ENCODE peak calls at places on chromosomes 6 and 20, in nine cellular contexts. B, A, Z, N, X, C, J, S and L are unnamed samples.

GRCh38 chr6:138864343-138864890 is 68.5 kb downstream of the ECT2L start:
- DNase-seq in X (no peak), A (no peak), N (no peak), B (no peak), S (no peak), C (no peak), Z (no peak), J (no peak), L (no peak)

GRCh38 chr6:143059616-143060353 is 904 bp upstream of the AIG1 start:
- DNase-seq in N (no peak), S (peak; percentile 22), J (peak; percentile 37), A (no peak), Z (peak; percentile 23), B (no peak), C (no peak), X (no peak), L (no peak)

GRCh38 chr20:57717797-57718196 is 8.0 kb upstream of the PMEPA1 start:
- DNase-seq in X (no peak), A (no peak), S (no peak), Z (no peak), J (no peak), N (no peak), B (no peak), C (no peak), L (no peak)

GRCh38 chr6:20044883-20045282 is 167.4 kb downstream of the MBOAT1 start:
- DNase-seq in C (no peak), J (no peak), N (no peak), Z (peak; percentile 43), X (no peak), A (no peak), S (no peak), B (no peak), L (no peak)

GRCh38 chr6:10968776-10969175 is 75.3 kb downstream of the ELOVL2 start:
- DNase-seq in A (no peak), B (no peak), Z (no peak), X (no peak), S (no peak), J (no peak), C (no peak), N (no peak), L (no peak)

GRCh38 chr6:19805146-19805515 is 32.0 kb upstream of the ID4 start:
- DNase-seq in J (no peak), A (no peak), B (no peak), N (no peak), S (no peak), C (no peak), Z (no peak), X (no peak), L (no peak)

GRCh38 chr6:140077712-140078551 is 703.5 kb upstream of the CITED2 start:
- DNase-seq in N (no peak), A (no peak), B (no peak), S (no peak), Z (no peak), C (no peak), X (no peak), J (no peak), L (no peak)

GRCh38 chr20:25233016-25233772 is 14.7 kb upstream of the PYGB start:
- DNase-seq in C (peak; percentile 76), N (peak; percentile 88), B (peak; percentile 77), X (no peak), J (no peak), S (peak; percentile 88), A (peak; percentile 81), Z (peak; percentile 72), L (peak; percentile 86)

GRCh38 chr6:154602708-154603107 is 92.2 kb upstream of the CNKSR3 start:
- DNase-seq in B (no peak), C (no peak), J (no peak), Z (no peak), N (no peak), X (no peak), S (no peak), A (no peak), L (no peak)

GRCh38 chr6:14841901-14842421 is 403.9 kb upstream of the JARID2 start:
- DNase-seq in Z (no peak), J (no peak), S (no peak), B (no peak), X (no peak), A (peak; percentile 70), C (no peak), N (no peak), L (peak; percentile 74)

GRCh38 chr6:123564363-123564762 is 72.4 kb downstream of the TRDN start:
- DNase-seq in J (no peak), Z (no peak), N (no peak), C (no peak), B (no peak), X (no peak), A (no peak), S (no peak), L (no peak)

GRCh38 chr20:1885940-1886693 is 9.1 kb upstream of the SIRPA start:
- DNase-seq in A (no peak), J (no peak), C (no peak), N (no peak), X (peak; percentile 41), B (peak; percentile 16), Z (no peak), S (no peak), L (no peak)

GRCh38 chr6:88558981-88559380 is 392.8 kb upstream of the CNR1 start:
- DNase-seq in S (no peak), C (no peak), N (no peak), A (no peak), Z (no peak), J (no peak), X (no peak), B (no peak), L (no peak)

DNA sequence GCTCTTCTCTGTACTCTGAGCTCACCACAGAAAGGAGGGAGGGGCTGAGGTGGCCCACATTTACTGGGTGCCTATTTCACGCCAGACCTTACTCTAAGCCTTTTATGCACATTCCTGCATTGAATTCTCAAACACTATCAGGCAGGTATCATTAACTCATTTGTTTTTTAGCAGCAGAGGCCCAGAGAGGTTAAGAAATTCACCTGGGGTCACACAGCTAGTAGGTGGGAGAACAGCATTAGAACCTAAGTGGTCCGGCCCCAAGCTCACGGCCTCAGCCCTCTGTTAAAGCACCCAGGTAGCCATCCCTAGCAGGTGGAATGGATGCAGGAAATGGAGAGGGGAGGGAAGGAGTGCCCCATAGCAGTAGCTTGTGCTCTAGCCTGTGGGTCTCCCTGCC is 84.5 kb downstream of the GRM4 start:
- DNase-seq in Z (no peak), N (no peak), C (no peak), A (no peak), J (no peak), B (no peak), S (no peak), X (no peak), L (no peak)
- H3K27me3 ChIP-seq in Z (no peaks in the 10 kb centered on the region), N (no peaks in the 10 kb centered on the region), C (no peaks in the 10 kb centered on the region), A (peaks cover 28% of the 10 kb centered on the region), J (no peaks in the 10 kb centered on the region), B (peaks cover 4% of the 10 kb centered on the region), S (peaks cover 38% of the 10 kb centered on the region), X (no peaks in the 10 kb centered on the region), L (peaks cover 9% of the 10 kb centered on the region)

GRCh38 chr20:4952229-4952628 is 49.1 kb downstream of the SLC23A2 start:
- DNase-seq in C (no peak), S (no peak), J (no peak), N (no peak), B (no peak), X (no peak), A (no peak), Z (no peak), L (no peak)
- H3K4me1 ChIP-seq in C (no peaks in the 10 kb centered on the region), S (peaks cover 8% of the 10 kb centered on the region), J (no peaks in the 10 kb centered on the region), N (peaks cover 4% of the 10 kb centered on the region), B (peaks cover 10% of the 10 kb centered on the region), X (peaks cover 8% of the 10 kb centered on the region), A (peaks cover 17% of the 10 kb centered on the region), Z (peaks cover 30% of the 10 kb centered on the region), L (no peaks in the 10 kb centered on the region)

GRCh38 chr6:146111864-146112263 is 83.0 kb downstream of the GRM1 start:
- DNase-seq in S (no peak), N (no peak), Z (no peak), X (no peak), B (no peak), C (no peak), J (no peak), A (no peak), L (no peak)
- H3K27ac ChIP-seq in S (no peak overlapping the region), N (no peak overlapping the region), Z (no peak overlapping the region), X (no peak overlapping the region), B (no peak overlapping the region), C (no peak overlapping the region), J (no peak overlapping the region), A (no peak overlapping the region), L (no peak overlapping the region)

DNA sequence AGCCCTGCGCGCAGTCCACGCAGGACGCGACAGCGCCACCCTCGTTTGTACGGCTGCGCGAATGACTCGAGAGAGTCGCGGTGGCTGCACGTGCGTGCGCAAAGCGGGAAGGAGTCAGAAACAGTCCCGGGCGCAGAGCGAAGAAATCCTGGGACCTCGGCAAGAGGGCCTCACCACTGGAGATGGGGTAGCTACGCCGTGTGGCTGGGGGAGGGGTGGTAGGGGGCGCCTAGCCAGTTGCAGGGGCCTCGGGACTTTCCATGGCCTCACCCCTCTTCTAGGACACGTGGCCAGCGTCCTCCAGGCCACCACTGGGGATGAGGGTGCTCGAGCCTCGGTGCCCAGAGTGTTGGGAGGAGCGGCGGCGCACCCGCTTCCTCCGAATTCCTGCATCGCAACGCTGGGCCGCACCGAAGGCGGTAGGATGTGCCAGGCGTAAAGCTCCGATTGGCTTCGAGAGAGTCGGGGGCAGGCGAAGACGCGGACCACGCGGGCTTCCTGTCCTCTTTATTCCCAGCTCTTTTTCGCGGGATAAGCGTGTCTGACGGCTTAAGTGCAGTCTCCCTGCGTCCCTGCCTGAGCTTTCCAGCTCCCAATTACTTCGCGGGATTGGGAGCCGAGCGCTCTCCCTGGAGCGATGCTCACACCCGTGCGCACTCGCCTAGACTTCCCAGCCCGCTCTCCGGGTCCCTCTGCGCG is 38.7 kb downstream of the NCR2 start:
- DNase-seq in S (no peak), A (no peak), N (peak; percentile 56), X (no peak), B (no peak), J (peak; percentile 78), C (no peak), Z (no peak), L (no peak)
- H3K27me3 ChIP-seq in S (peaks cover 94% of the 10 kb centered on the region), A (peaks cover 96% of the 10 kb centered on the region), N (peaks cover under 1% of the 10 kb centered on the region), X (peaks cover 74% of the 10 kb centered on the region), B (peaks cover 29% of the 10 kb centered on the region), J (peaks cover 93% of the 10 kb centered on the region), C (peaks cover 4% of the 10 kb centered on the region), Z (peaks cover 26% of the 10 kb centered on the region), L (peaks cover 77% of the 10 kb centered on the region)

GRCh38 chr6:167856474-167856873 is 29.8 kb downstream of the AFDN start:
- DNase-seq in S (no peak), A (no peak), X (no peak), N (no peak), C (no peak), B (no peak), Z (no peak), J (no peak), L (no peak)

GRCh38 chr6:167858842-167859520 is 32.3 kb downstream of the AFDN start:
- DNase-seq in X (no peak), C (no peak), S (no peak), B (no peak), N (no peak), Z (no peak), A (no peak), J (no peak), L (no peak)

GRCh38 chr6:167858086-167858591 is 31.4 kb downstream of the AFDN start:
- DNase-seq in S (no peak), C (no peak), B (no peak), A (no peak), Z (no peak), X (no peak), N (no peak), J (no peak), L (no peak)

GRCh38 chr6:167856999-167857660 is 30.4 kb downstream of the AFDN start:
- DNase-seq in N (no peak), B (no peak), X (no peak), A (no peak), Z (no peak), J (no peak), C (no peak), S (no peak), L (no peak)

GRCh38 chr6:167855825-167856425 is 29.2 kb downstream of the AFDN start:
- DNase-seq in J (no peak), N (no peak), Z (no peak), C (no peak), S (no peak), X (no peak), A (no peak), B (no peak), L (no peak)
- H3K4me1 ChIP-seq in J (peaks cover 7% of the 10 kb centered on the region), N (peaks cover 5% of the 10 kb centered on the region), Z (peaks cover 94% of the 10 kb centered on the region), C (peaks cover 14% of the 10 kb centered on the region), S (peaks cover 18% of the 10 kb centered on the region), X (peaks cover 16% of the 10 kb centered on the region), A (peaks cover 79% of the 10 kb centered on the region), B (peaks cover 51% of the 10 kb centered on the region), L (peaks cover 62% of the 10 kb centered on the region)